ENCODE peak calls at places on chromosomes 6 and 20, in seven cellular contexts. One of them, this sample, is unnamed.

GRCh38 chr6:122289721-122290501 is 109.5 kb upstream of the HSF2 start:
- DNase-seq in NCI-H510A: no peak
- DNase-seq in breast epithelium: no peak
- DNase-seq in effector memory CD4-positive, alpha-beta T cell: no peak
- DNase-seq in choroid plexus epithelial cell: peak; percentile 52
- DNase-seq in AG08395: no peak
- DNase-seq in epithelial cell of esophagus: peak; percentile 14
- DNase-seq in this sample: no peak

GRCh38 chr20:2357114-2357513 is 23.6 kb upstream of the TGM6 start:
- DNase-seq in NCI-H510A: no peak
- DNase-seq in breast epithelium: no peak
- DNase-seq in effector memory CD4-positive, alpha-beta T cell: no peak
- DNase-seq in choroid plexus epithelial cell: no peak
- DNase-seq in AG08395: no peak
- DNase-seq in epithelial cell of esophagus: peak; percentile 73
- DNase-seq in this sample: no peak

GRCh38 chr6:124613050-124613449 is 349.2 kb upstream of the RNF217 start:
- DNase-seq in NCI-H510A: no peak
- DNase-seq in breast epithelium: no peak
- DNase-seq in effector memory CD4-positive, alpha-beta T cell: no peak
- DNase-seq in choroid plexus epithelial cell: no peak
- DNase-seq in AG08395: no peak
- DNase-seq in epithelial cell of esophagus: no peak
- DNase-seq in this sample: no peak

GRCh38 chr6:111474771-111475170 is 8.2 kb downstream of the REV3L start:
- DNase-seq in NCI-H510A: no peak
- DNase-seq in breast epithelium: no peak
- DNase-seq in effector memory CD4-positive, alpha-beta T cell: no peak
- DNase-seq in choroid plexus epithelial cell: no peak
- DNase-seq in AG08395: no peak
- DNase-seq in epithelial cell of esophagus: no peak
- DNase-seq in this sample: no peak

GRCh38 chr6:12060780-12061619 is 48.9 kb downstream of the HIVEP1 start:
- DNase-seq in NCI-H510A: peak; percentile 78
- DNase-seq in breast epithelium: no peak
- DNase-seq in effector memory CD4-positive, alpha-beta T cell: peak; percentile 78
- DNase-seq in choroid plexus epithelial cell: peak; percentile 75
- DNase-seq in AG08395: no peak
- DNase-seq in epithelial cell of esophagus: peak; percentile 90
- DNase-seq in this sample: peak; percentile 80

GRCh38 chr20:4233520-4233919 is 218.2 kb upstream of the RNF24 start:
- DNase-seq in NCI-H510A: no peak
- DNase-seq in breast epithelium: no peak
- DNase-seq in effector memory CD4-positive, alpha-beta T cell: no peak
- DNase-seq in choroid plexus epithelial cell: no peak
- DNase-seq in AG08395: no peak
- DNase-seq in epithelial cell of esophagus: no peak
- DNase-seq in this sample: no peak

GRCh38 chr6:128350416-128351254 is 169.8 kb downstream of the PTPRK start:
- DNase-seq in NCI-H510A: no peak
- DNase-seq in breast epithelium: no peak
- DNase-seq in effector memory CD4-positive, alpha-beta T cell: no peak
- DNase-seq in choroid plexus epithelial cell: peak; percentile 55
- DNase-seq in AG08395: peak; percentile 5
- DNase-seq in epithelial cell of esophagus: peak; percentile 87
- DNase-seq in this sample: no peak

GRCh38 chr20:23130622-23130916 is 44.4 kb upstream of the CD93 start:
- DNase-seq in NCI-H510A: no peak
- DNase-seq in breast epithelium: no peak
- DNase-seq in effector memory CD4-positive, alpha-beta T cell: no peak
- DNase-seq in choroid plexus epithelial cell: no peak
- DNase-seq in AG08395: no peak
- DNase-seq in epithelial cell of esophagus: no peak
- DNase-seq in this sample: no peak

GRCh38 chr6:125258651-125259353 is 43.0 kb downstream of the HDDC2 start:
- DNase-seq in NCI-H510A: no peak
- DNase-seq in breast epithelium: no peak
- DNase-seq in effector memory CD4-positive, alpha-beta T cell: no peak
- DNase-seq in choroid plexus epithelial cell: peak; percentile 57
- DNase-seq in AG08395: no peak
- DNase-seq in epithelial cell of esophagus: no peak
- DNase-seq in this sample: no peak

GRCh38 chr6:155040154-155040553 is 45.0 kb downstream of the TIAM2 start:
- DNase-seq in NCI-H510A: no peak
- DNase-seq in breast epithelium: no peak
- DNase-seq in effector memory CD4-positive, alpha-beta T cell: no peak
- DNase-seq in choroid plexus epithelial cell: no peak
- DNase-seq in AG08395: no peak
- DNase-seq in epithelial cell of esophagus: no peak
- DNase-seq in this sample: no peak

GRCh38 chr20:16115891-16116577 is 457.2 kb downstream of the KIF16B start:
- DNase-seq in NCI-H510A: no peak
- DNase-seq in breast epithelium: no peak
- DNase-seq in effector memory CD4-positive, alpha-beta T cell: no peak
- DNase-seq in choroid plexus epithelial cell: peak; percentile 6
- DNase-seq in AG08395: no peak
- DNase-seq in epithelial cell of esophagus: no peak
- DNase-seq in this sample: no peak

GRCh38 chr6:158565482-158566040 is 5.7 kb downstream of the TMEM181 start:
- DNase-seq in NCI-H510A: no peak
- DNase-seq in breast epithelium: peak; percentile 28
- DNase-seq in effector memory CD4-positive, alpha-beta T cell: no peak
- DNase-seq in choroid plexus epithelial cell: no peak
- DNase-seq in AG08395: no peak
- DNase-seq in epithelial cell of esophagus: no peak
- DNase-seq in this sample: no peak

GRCh38 chr20:1941226-1941625 is 46.0 kb downstream of the SIRPA start:
- DNase-seq in NCI-H510A: no peak
- DNase-seq in breast epithelium: peak; percentile 52
- DNase-seq in effector memory CD4-positive, alpha-beta T cell: no peak
- DNase-seq in choroid plexus epithelial cell: no peak
- DNase-seq in AG08395: peak; percentile 75
- DNase-seq in epithelial cell of esophagus: peak; percentile 97
- DNase-seq in this sample: no peak

GRCh38 chr6:109304284-109305015 is 77.8 kb downstream of the CD164 start:
- DNase-seq in NCI-H510A: no peak
- DNase-seq in breast epithelium: no peak
- DNase-seq in effector memory CD4-positive, alpha-beta T cell: no peak
- DNase-seq in choroid plexus epithelial cell: no peak
- DNase-seq in AG08395: no peak
- DNase-seq in epithelial cell of esophagus: no peak
- DNase-seq in this sample: no peak

GRCh38 chr6:81999270-81999669 is 246.8 kb upstream of the TENT5A start:
- DNase-seq in NCI-H510A: no peak
- DNase-seq in breast epithelium: no peak
- DNase-seq in effector memory CD4-positive, alpha-beta T cell: no peak
- DNase-seq in choroid plexus epithelial cell: no peak
- DNase-seq in AG08395: no peak
- DNase-seq in epithelial cell of esophagus: no peak
- DNase-seq in this sample: no peak

GRCh38 chr6:148440877-148441453 is 98.3 kb downstream of the SASH1 start:
- DNase-seq in NCI-H510A: no peak
- DNase-seq in breast epithelium: peak; percentile 73
- DNase-seq in effector memory CD4-positive, alpha-beta T cell: no peak
- DNase-seq in choroid plexus epithelial cell: peak; percentile 91
- DNase-seq in AG08395: peak; percentile 89
- DNase-seq in epithelial cell of esophagus: peak; percentile 82
- DNase-seq in this sample: no peak

GRCh38 chr6:4812068-4812467 is 35.9 kb downstream of the CDYL start:
- DNase-seq in NCI-H510A: no peak
- DNase-seq in breast epithelium: no peak
- DNase-seq in effector memory CD4-positive, alpha-beta T cell: no peak
- DNase-seq in choroid plexus epithelial cell: peak; percentile 28
- DNase-seq in AG08395: no peak
- DNase-seq in epithelial cell of esophagus: peak; percentile 28
- DNase-seq in this sample: no peak

GRCh38 chr6:110661426-110661825 is 153.8 kb downstream of the CDK19 start:
- DNase-seq in NCI-H510A: no peak
- DNase-seq in breast epithelium: no peak
- DNase-seq in effector memory CD4-positive, alpha-beta T cell: no peak
- DNase-seq in choroid plexus epithelial cell: no peak
- DNase-seq in AG08395: no peak
- DNase-seq in epithelial cell of esophagus: peak; percentile 75
- DNase-seq in this sample: no peak

GRCh38 chr6:73722318-73723060 is 26.5 kb downstream of the CD109 start:
- DNase-seq in NCI-H510A: no peak
- DNase-seq in breast epithelium: no peak
- DNase-seq in effector memory CD4-positive, alpha-beta T cell: no peak
- DNase-seq in choroid plexus epithelial cell: peak; percentile 96
- DNase-seq in AG08395: peak; percentile 83
- DNase-seq in epithelial cell of esophagus: peak; percentile 90
- DNase-seq in this sample: no peak

GRCh38 chr20:58550661-58551060 is 35.5 kb upstream of the APCDD1L start:
- DNase-seq in NCI-H510A: no peak
- DNase-seq in breast epithelium: peak; percentile 51
- DNase-seq in effector memory CD4-positive, alpha-beta T cell: no peak
- DNase-seq in choroid plexus epithelial cell: peak; percentile 96
- DNase-seq in AG08395: no peak
- DNase-seq in epithelial cell of esophagus: no peak
- DNase-seq in this sample: no peak

GRCh38 chr6:134853111-134854055 is 96.5 kb downstream of the ALDH8A1 start:
- DNase-seq in NCI-H510A: no peak
- DNase-seq in breast epithelium: no peak
- DNase-seq in effector memory CD4-positive, alpha-beta T cell: no peak
- DNase-seq in choroid plexus epithelial cell: peak; percentile 69
- DNase-seq in AG08395: peak; percentile 48
- DNase-seq in epithelial cell of esophagus: peak; percentile 16
- DNase-seq in this sample: no peak

GRCh38 chr20:370151-370600 is 10.4 kb upstream of the TRIB3 start:
- DNase-seq in NCI-H510A: no peak
- DNase-seq in breast epithelium: no peak
- DNase-seq in effector memory CD4-positive, alpha-beta T cell: no peak
- DNase-seq in choroid plexus epithelial cell: no peak
- DNase-seq in AG08395: no peak
- DNase-seq in epithelial cell of esophagus: peak; percentile 70
- DNase-seq in this sample: no peak

GRCh38 chr6:81565071-81565470 is 187.4 kb downstream of the TENT5A start:
- DNase-seq in NCI-H510A: no peak
- DNase-seq in breast epithelium: no peak
- DNase-seq in effector memory CD4-positive, alpha-beta T cell: no peak
- DNase-seq in choroid plexus epithelial cell: no peak
- DNase-seq in AG08395: peak; percentile 38
- DNase-seq in epithelial cell of esophagus: no peak
- DNase-seq in this sample: no peak

GRCh38 chr20:1150218-1150617 is 31.8 kb downstream of the PSMF1 start:
- DNase-seq in NCI-H510A: no peak
- DNase-seq in breast epithelium: no peak
- DNase-seq in effector memory CD4-positive, alpha-beta T cell: no peak
- DNase-seq in choroid plexus epithelial cell: peak; percentile 45
- DNase-seq in AG08395: no peak
- DNase-seq in epithelial cell of esophagus: peak; percentile 77
- DNase-seq in this sample: no peak

GRCh38 chr6:46876126-46876525 is 45.6 kb downstream of the ADGRF5 start:
- DNase-seq in NCI-H510A: peak; percentile 12
- DNase-seq in breast epithelium: peak; percentile 64
- DNase-seq in effector memory CD4-positive, alpha-beta T cell: no peak
- DNase-seq in choroid plexus epithelial cell: peak; percentile 32
- DNase-seq in AG08395: no peak
- DNase-seq in epithelial cell of esophagus: peak; percentile 98
- DNase-seq in this sample: no peak

GRCh38 chr6:44002071-44002590 is 125.1 kb downstream of the MRPL14 start:
- DNase-seq in NCI-H510A: no peak
- DNase-seq in breast epithelium: no peak
- DNase-seq in effector memory CD4-positive, alpha-beta T cell: no peak
- DNase-seq in choroid plexus epithelial cell: no peak
- DNase-seq in AG08395: no peak
- DNase-seq in epithelial cell of esophagus: no peak
- DNase-seq in this sample: no peak

GRCh38 chr6:38149526-38149925 is 330.0 kb downstream of the ZFAND3 start:
- DNase-seq in NCI-H510A: no peak
- DNase-seq in breast epithelium: no peak
- DNase-seq in effector memory CD4-positive, alpha-beta T cell: no peak
- DNase-seq in choroid plexus epithelial cell: no peak
- DNase-seq in AG08395: no peak
- DNase-seq in epithelial cell of esophagus: no peak
- DNase-seq in this sample: no peak

GRCh38 chr6:13397359-13398080 is 69.2 kb upstream of the TBC1D7 start:
- DNase-seq in NCI-H510A: no peak
- DNase-seq in breast epithelium: no peak
- DNase-seq in effector memory CD4-positive, alpha-beta T cell: no peak
- DNase-seq in choroid plexus epithelial cell: no peak
- DNase-seq in AG08395: no peak
- DNase-seq in epithelial cell of esophagus: no peak
- DNase-seq in this sample: no peak

GRCh38 chr6:122704086-122704485 is 75.4 kb upstream of the FABP7 start:
- DNase-seq in NCI-H510A: no peak
- DNase-seq in breast epithelium: no peak
- DNase-seq in effector memory CD4-positive, alpha-beta T cell: no peak
- DNase-seq in choroid plexus epithelial cell: no peak
- DNase-seq in AG08395: no peak
- DNase-seq in epithelial cell of esophagus: no peak
- DNase-seq in this sample: no peak

GRCh38 chr20:58661298-58662141 is 10.4 kb downstream of the STX16 start:
- DNase-seq in NCI-H510A: no peak
- DNase-seq in breast epithelium: no peak
- DNase-seq in effector memory CD4-positive, alpha-beta T cell: peak; percentile 23
- DNase-seq in choroid plexus epithelial cell: no peak
- DNase-seq in AG08395: no peak
- DNase-seq in epithelial cell of esophagus: no peak
- DNase-seq in this sample: peak; percentile 60

GRCh38 chr6:165231581-165232276 is 77.7 kb downstream of the C6orf118 start:
- DNase-seq in NCI-H510A: no peak
- DNase-seq in breast epithelium: no peak
- DNase-seq in effector memory CD4-positive, alpha-beta T cell: no peak
- DNase-seq in choroid plexus epithelial cell: peak; percentile 50
- DNase-seq in AG08395: peak; percentile 44
- DNase-seq in epithelial cell of esophagus: peak; percentile 66
- DNase-seq in this sample: no peak

GRCh38 chr20:32896521-32897280 is 38.0 kb downstream of the EFCAB8 start:
- DNase-seq in NCI-H510A: no peak
- DNase-seq in breast epithelium: no peak
- DNase-seq in effector memory CD4-positive, alpha-beta T cell: no peak
- DNase-seq in choroid plexus epithelial cell: no peak
- DNase-seq in AG08395: no peak
- DNase-seq in epithelial cell of esophagus: no peak
- DNase-seq in this sample: no peak

GRCh38 chr6:137443901-137444300 is 50.3 kb downstream of the OLIG3 start:
- DNase-seq in NCI-H510A: no peak
- DNase-seq in breast epithelium: no peak
- DNase-seq in effector memory CD4-positive, alpha-beta T cell: no peak
- DNase-seq in choroid plexus epithelial cell: no peak
- DNase-seq in AG08395: no peak
- DNase-seq in epithelial cell of esophagus: no peak
- DNase-seq in this sample: no peak

GRCh38 chr6:78615430-78615904 is 251.9 kb upstream of the IRAK1BP1 start:
- DNase-seq in NCI-H510A: no peak
- DNase-seq in breast epithelium: no peak
- DNase-seq in effector memory CD4-positive, alpha-beta T cell: no peak
- DNase-seq in choroid plexus epithelial cell: peak; percentile 50
- DNase-seq in AG08395: peak; percentile 20
- DNase-seq in epithelial cell of esophagus: peak; percentile 63
- DNase-seq in this sample: no peak

GRCh38 chr6:159002432-159003160 is 2.6 kb upstream of the RSPH3 start:
- DNase-seq in NCI-H510A: no peak
- DNase-seq in breast epithelium: no peak
- DNase-seq in effector memory CD4-positive, alpha-beta T cell: no peak
- DNase-seq in choroid plexus epithelial cell: peak; percentile 44
- DNase-seq in AG08395: peak; percentile 7
- DNase-seq in epithelial cell of esophagus: peak; percentile 64
- DNase-seq in this sample: no peak

GRCh38 chr6:11083491-11083890 is 10.1 kb upstream of the SMIM13 start:
- DNase-seq in NCI-H510A: no peak
- DNase-seq in breast epithelium: no peak
- DNase-seq in effector memory CD4-positive, alpha-beta T cell: no peak
- DNase-seq in choroid plexus epithelial cell: peak; percentile 38
- DNase-seq in AG08395: no peak
- DNase-seq in epithelial cell of esophagus: peak; percentile 58
- DNase-seq in this sample: no peak

GRCh38 chr20:9021216-9021615 is 47.7 kb upstream of the PLCB4 start:
- DNase-seq in NCI-H510A: peak; percentile 84
- DNase-seq in breast epithelium: no peak
- DNase-seq in effector memory CD4-positive, alpha-beta T cell: no peak
- DNase-seq in choroid plexus epithelial cell: no peak
- DNase-seq in AG08395: no peak
- DNase-seq in epithelial cell of esophagus: no peak
- DNase-seq in this sample: no peak

GRCh38 chr6:36139991-36140710 is 9.8 kb downstream of the MAPK13 start:
- DNase-seq in NCI-H510A: no peak
- DNase-seq in breast epithelium: no peak
- DNase-seq in effector memory CD4-positive, alpha-beta T cell: no peak
- DNase-seq in choroid plexus epithelial cell: no peak
- DNase-seq in AG08395: no peak
- DNase-seq in epithelial cell of esophagus: no peak
- DNase-seq in this sample: no peak